ENCODE peak calls at places on chromosomes 12 and 14, in nine cellular contexts. X is foreskin fibroblast, Y is neural progenitor cell, G is dorsolateral prefrontal cortex, W is brain microvascular endothelial cell, Z is lung, A is cardiac muscle cell, I is nephron progenitor cell, P is chondrocyte. D is an unnamed sample.
A peak's percentile ranks its signal among the peaks of the same experiment; 100 is the strongest.

GRCh38 chr12:2319747-2320146 is 267.0 kb downstream of the CACNA1C start:
- DNase-seq in X (peak; percentile 69), Y (no peak), G (no peak), W (no peak), Z (no peak), A (peak; percentile 47), I (no peak), P (no peak), D (no peak)

GRCh38 chr12:55716582-55717396 is 943 bp downstream of the BLOC1S1 start:
- DNase-seq in X (peak; percentile 74), Y (peak; percentile 43), G (no peak), W (no peak), Z (no peak), A (no peak), I (no peak), P (no peak), D (no peak)

GRCh38 chr14:62289471-62289870 is 527.3 kb downstream of the SNAPC1 start:
- DNase-seq in X (peak; percentile 25), Y (no peak), G (no peak), W (no peak), Z (no peak), A (no peak), I (no peak), P (no peak), D (no peak)

GRCh38 chr12:89706551-89707348 is 1.9 kb downstream of the ATP2B1 start:
- DNase-seq in X (peak; percentile 55), Y (peak; percentile 49), G (no peak), W (no peak), Z (no peak), A (peak; percentile 22), I (peak; percentile 10), P (no peak), D (no peak)

GRCh38 chr14:101562659-101563351 is 1.5 kb downstream of the DIO3 start:
- DNase-seq in X (no peak), Y (no peak), G (no peak), W (no peak), Z (no peak), A (no peak), I (peak; percentile 37), P (peak; percentile 77), D (no peak)

GRCh38 chr14:74411671-74412070 is 14.3 kb downstream of the SYNDIG1L start:
- DNase-seq in X (no peak), Y (no peak), G (no peak), W (no peak), Z (no peak), A (no peak), I (no peak), P (peak; percentile 38), D (no peak)

GRCh38 chr12:82805812-82806497 is 119.2 kb downstream of the TMTC2 start:
- DNase-seq in X (peak; percentile 9), Y (no peak), G (no peak), W (peak; percentile 5), Z (no peak), A (peak; percentile 38), I (no peak), P (no peak), D (no peak)

GRCh38 chr12:68340404-68341270 is 8.5 kb upstream of the MDM1 start:
- DNase-seq in X (peak; percentile 38), Y (no peak), G (no peak), W (no peak), Z (no peak), A (peak; percentile 28), I (no peak), P (no peak), D (no peak)

GRCh38 chr12:50566066-50566465 is 61.3 kb downstream of the DIP2B start:
- DNase-seq in X (no peak), Y (no peak), G (no peak), W (no peak), Z (no peak), A (no peak), I (no peak), P (no peak), D (no peak)

GRCh38 chr12:119153477-119154434 is 25.0 kb upstream of the HSPB8 start:
- DNase-seq in X (no peak), Y (peak; percentile 98), G (no peak), W (peak; percentile 36), Z (peak; percentile 77), A (peak; percentile 72), I (peak; percentile 95), P (no peak), D (peak; percentile 80)

GRCh38 chr14:75492832-75493579 is 29.3 kb upstream of the BATF start:
- DNase-seq in X (peak; percentile 20), Y (no peak), G (no peak), W (no peak), Z (peak; percentile 20), A (no peak), I (no peak), P (no peak), D (no peak)

GRCh38 chr12:10939163-10939562 is at the start of gene TAS2R14:
- DNase-seq in X (no peak), Y (no peak), G (no peak), W (no peak), Z (no peak), A (no peak), I (no peak), P (no peak), D (no peak)

GRCh38 chr14:31993521-31993941 is 83.6 kb upstream of the ARHGAP5 start:
- DNase-seq in X (no peak), Y (no peak), G (no peak), W (peak; percentile 54), Z (no peak), A (peak; percentile 65), I (no peak), P (no peak), D (no peak)

GRCh38 chr14:21852061-21852664 is 178.5 kb upstream of the OR4E1 start:
- DNase-seq in X (no peak), Y (peak; percentile 76), G (peak; percentile 49), W (peak; percentile 29), Z (no peak), A (peak; percentile 35), I (peak; percentile 69), P (no peak), D (peak; percentile 71)

GRCh38 chr12:32644455-32644854 is 34.6 kb upstream of the DNM1L start:
- DNase-seq in X (no peak), Y (no peak), G (no peak), W (peak; percentile 59), Z (no peak), A (peak; percentile 73), I (no peak), P (no peak), D (no peak)

GRCh38 chr14:53954551-53955233 is 1.9 kb downstream of the BMP4 start:
- DNase-seq in X (peak; percentile 78), Y (peak; percentile 57), G (no peak), W (peak; percentile 10), Z (no peak), A (peak; percentile 31), I (peak; percentile 40), P (no peak), D (no peak)
- TF ChIP-seq CTCF in X (no peak), Y (no peak), G (no peak), W (no peak), Z (no peak), A (no peak), I (no peak), P (peak; percentile 53), D (peak; percentile 13)

GRCh38 chr14:103562135-103562384 is 397 bp downstream of the BAG5 start:
- DNase-seq in X (peak; percentile 75), Y (no peak), G (no peak), W (no peak), Z (no peak), A (no peak), I (no peak), P (no peak), D (no peak)

GRCh38 chr14:103561381-103562134 is 899 bp downstream of the BAG5 start:
- DNase-seq in X (peak; percentile 73), Y (peak; percentile 71), G (no peak), W (peak; percentile 48), Z (peak; percentile 45), A (peak; percentile 71), I (peak; percentile 50), P (no peak), D (no peak)

GRCh38 chr14:103558071-103558882 is 4.2 kb downstream of the BAG5 start:
- DNase-seq in X (peak; percentile 74), Y (no peak), G (no peak), W (no peak), Z (no peak), A (peak; percentile 34), I (no peak), P (no peak), D (no peak)

GRCh38 chr14:103562385-103563088 is at the start of the genes BAG5 and COA8:
- DNase-seq in X (peak; percentile 93), Y (peak; percentile 96), G (peak; percentile 85), W (peak; percentile 56), Z (peak; percentile 82), A (peak; percentile 86), I (peak; percentile 96), P (peak; percentile 94), D (peak; percentile 90)

DNA sequence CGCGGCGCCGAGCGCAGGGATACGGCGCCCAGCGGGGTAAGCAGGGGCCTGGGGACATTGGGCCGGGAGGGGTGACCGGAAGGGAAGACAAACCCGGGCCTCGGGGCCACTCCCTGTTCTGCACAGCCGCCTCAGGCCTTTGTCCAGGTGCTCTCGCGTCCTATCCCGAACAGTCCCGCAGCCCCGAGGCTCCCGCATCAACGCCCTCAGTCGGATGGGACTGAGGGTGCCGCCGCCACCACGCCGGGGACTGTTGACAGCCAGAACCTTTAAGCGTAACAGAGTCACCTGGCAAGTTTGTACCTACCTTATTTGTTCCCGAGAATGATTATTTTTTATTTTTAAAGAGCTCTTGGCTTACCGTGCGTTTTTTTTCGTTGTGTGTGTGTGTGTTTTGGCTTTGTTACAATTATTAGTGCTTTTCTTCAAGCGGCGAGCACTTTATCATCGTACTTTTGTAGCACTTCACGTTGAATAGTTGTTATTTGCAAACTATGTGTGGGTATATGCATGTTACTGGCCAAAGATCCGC is 395 bp downstream of the COA8 start:
- DNase-seq in X (no peak), Y (no peak), G (no peak), W (no peak), Z (peak; percentile 62), A (no peak), I (no peak), P (no peak), D (no peak)
- TF ChIP-seq CTCF in X (no peak), Y (no peak), G (no peak), W (no peak), Z (no peak), A (no peak), I (no peak), P (peak; percentile 18), D (no peak)

GRCh38 chr12:24012528-24012927 is 63.1 kb upstream of the SOX5 start:
- DNase-seq in X (no peak), Y (no peak), G (no peak), W (no peak), Z (no peak), A (peak; percentile 43), I (no peak), P (no peak), D (no peak)
- TF ChIP-seq CTCF in X (no peak), Y (peak; percentile 18), G (no peak), W (peak; percentile 44), Z (no peak), A (peak; percentile 43), I (no peak), P (peak; percentile 72), D (no peak)

GRCh38 chr14:59939828-59940227 is 19.9 kb downstream of the LRRC9 start:
- DNase-seq in X (no peak), Y (no peak), G (no peak), W (no peak), Z (no peak), A (no peak), I (no peak), P (no peak), D (no peak)

DNA sequence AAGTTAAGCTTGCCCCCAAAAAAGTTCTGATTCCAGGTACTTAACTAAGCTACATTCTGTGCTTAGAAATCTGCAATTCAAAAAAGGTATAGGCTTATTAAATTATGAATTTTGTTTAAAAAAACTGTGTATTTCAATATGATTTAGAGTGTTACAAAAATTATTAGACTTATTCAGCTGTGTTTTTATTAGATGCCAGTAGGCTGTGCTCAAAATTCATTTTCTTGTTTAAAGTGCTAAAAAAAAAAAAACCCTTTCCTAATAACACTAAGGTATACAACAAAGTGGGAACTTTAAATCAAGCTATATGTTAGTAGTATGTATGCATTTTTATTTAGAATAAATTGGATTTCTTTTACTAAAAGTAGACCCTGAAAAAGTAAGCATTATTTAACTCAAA is 25.0 kb downstream of the LRRC9 start:
- DNase-seq in X (no peak), Y (no peak), G (no peak), W (no peak), Z (no peak), A (no peak), I (no peak), P (no peak), D (no peak)
- TF ChIP-seq CTCF in X (no peak), Y (no peak), G (no peak), W (no peak), Z (no peak), A (no peak), I (no peak), P (peak; percentile 28), D (no peak)